ENCODE peak calls at places on chromosome 1, in ten cellular contexts. F is BJ, V is foreskin fibroblast, J is mesothelial cell of epicardium, B is AG09319, E is cardiac fibroblast, O is left ventricle myocardium inferior, A is transverse colon, G is endothelial cell of umbilical vein, Y is nephron progenitor cell. R is an unnamed sample.

GRCh38 chr1:53896673-53897229 is 2.8 kb downstream of the DIO1 start:
- DNase-seq in V (peak; percentile 91), J (no peak), F (peak; percentile 93), A (no peak), E (peak; percentile 74), B (peak; percentile 89), G (no peak), Y (no peak), O (no peak), R (peak; percentile 92)

GRCh38 chr1:84541679-84542078 is 32.6 kb downstream of the CTBS start:
- DNase-seq in Y (no peak), J (no peak), V (no peak), O (no peak), A (no peak), B (no peak), E (no peak), F (no peak), G (no peak), R (no peak)

GRCh38 chr1:9196129-9197040 is 38.2 kb upstream of the H6PD start:
- DNase-seq in J (no peak), B (no peak), Y (peak; percentile 72), E (peak; percentile 93), V (peak; percentile 83), A (peak; percentile 74), F (no peak), O (peak; percentile 63), G (peak; percentile 66), R (no peak)

GRCh38 chr1:6294080-6294867 is 33.4 kb upstream of the GPR153 start:
- DNase-seq in O (no peak), Y (no peak), A (no peak), J (no peak), V (no peak), B (no peak), F (no peak), G (no peak), E (no peak), R (no peak)

GRCh38 chr1:30318864-30319718 is 404.3 kb downstream of the MATN1 start:
- DNase-seq in J (no peak), F (no peak), G (no peak), B (no peak), E (no peak), A (no peak), O (no peak), Y (no peak), V (no peak), R (no peak)

GRCh38 chr1:203463469-203464062 is 12.0 kb upstream of the PRELP start:
- DNase-seq in B (no peak), O (no peak), E (peak; percentile 64), A (no peak), G (no peak), J (no peak), F (no peak), V (peak; percentile 77), Y (no peak), R (no peak)

GRCh38 chr1:184379111-184379752 is 7.6 kb upstream of the C1orf21 start:
- DNase-seq in O (no peak), V (peak; percentile 11), J (no peak), F (no peak), Y (no peak), A (no peak), G (no peak), B (no peak), E (no peak), R (no peak)

GRCh38 chr1:78586572-78586971 is 33.7 kb upstream of the IFI44L start:
- DNase-seq in A (no peak), F (peak; percentile 12), E (peak; percentile 17), G (no peak), O (no peak), V (peak; percentile 39), Y (no peak), J (no peak), B (no peak), R (peak; percentile 20)

GRCh38 chr1:47827032-47827585 is 170.1 kb downstream of the TRABD2B start:
- DNase-seq in J (no peak), Y (no peak), B (no peak), O (no peak), F (no peak), E (no peak), A (no peak), V (no peak), G (no peak), R (no peak)

GRCh38 chr1:209364716-209365115 is 218.8 kb upstream of the CAMK1G start:
- DNase-seq in G (no peak), J (no peak), F (no peak), A (no peak), E (no peak), Y (no peak), V (no peak), O (no peak), B (no peak), R (no peak)

GRCh38 chr1:21910528-21911204 is 26.4 kb downstream of the HSPG2 start:
- DNase-seq in F (no peak), Y (no peak), A (no peak), O (no peak), G (peak; percentile 59), J (no peak), V (no peak), B (no peak), E (no peak), R (no peak)

GRCh38 chr1:83704350-83704749 is 294.6 kb downstream of the TTLL7 start:
- DNase-seq in G (no peak), V (no peak), A (no peak), J (no peak), Y (no peak), E (no peak), O (no peak), F (no peak), B (no peak), R (no peak)

GRCh38 chr1:231037585-231038517 is 2.2 kb downstream of the FAM89A start:
- DNase-seq in J (no peak), A (no peak), V (no peak), G (no peak), F (no peak), O (no peak), E (peak; percentile 26), B (no peak), Y (no peak), R (no peak)

DNA sequence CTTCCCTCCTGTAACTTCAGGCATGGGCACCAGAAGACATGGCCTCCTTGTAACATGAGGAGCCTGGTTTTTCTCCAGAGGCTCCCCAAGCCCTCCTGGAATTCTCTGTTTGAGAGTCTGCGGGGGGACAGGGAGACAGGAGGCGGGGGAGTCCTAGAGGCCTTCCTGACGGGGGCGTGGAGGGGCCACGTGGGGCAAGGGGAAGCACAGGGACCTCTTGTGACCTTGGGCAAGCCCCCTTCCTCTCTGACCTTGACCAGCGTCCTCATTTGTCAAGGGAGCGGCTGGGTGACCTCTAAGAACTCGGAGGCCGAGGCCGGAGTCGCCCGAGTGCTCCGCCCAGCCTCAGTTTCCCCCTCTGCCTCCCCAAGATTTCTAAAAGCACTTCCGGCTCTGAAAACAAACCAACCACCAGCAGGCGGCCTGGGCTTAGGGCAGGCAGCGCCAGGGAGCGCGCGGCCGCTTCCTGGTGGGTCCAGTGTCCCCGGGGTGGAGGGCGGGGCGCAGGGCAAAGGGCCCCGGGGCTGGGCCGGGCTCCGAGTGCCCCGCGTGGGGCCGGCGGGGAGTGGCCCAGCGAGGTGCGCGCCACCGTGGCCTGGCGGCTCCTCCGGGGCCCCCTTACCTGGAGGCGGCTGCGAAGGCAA is 361 bp downstream of the TMCO4 start:
- DNase-seq in E (peak; percentile 61), O (peak; percentile 71), Y (peak; percentile 51), F (no peak), A (peak; percentile 90), J (no peak), G (peak; percentile 28), V (peak; percentile 71), B (peak; percentile 29), R (no peak)
- TF ChIP-seq CTCF in E (peak; percentile 37), O (peak; percentile 55), Y (peak; percentile 11), F (peak; percentile 54), A (peak; percentile 55), J (no peak), G (peak; percentile 43), V (peak; percentile 45), B (peak; percentile 43), R (peak; percentile 51)

DNA sequence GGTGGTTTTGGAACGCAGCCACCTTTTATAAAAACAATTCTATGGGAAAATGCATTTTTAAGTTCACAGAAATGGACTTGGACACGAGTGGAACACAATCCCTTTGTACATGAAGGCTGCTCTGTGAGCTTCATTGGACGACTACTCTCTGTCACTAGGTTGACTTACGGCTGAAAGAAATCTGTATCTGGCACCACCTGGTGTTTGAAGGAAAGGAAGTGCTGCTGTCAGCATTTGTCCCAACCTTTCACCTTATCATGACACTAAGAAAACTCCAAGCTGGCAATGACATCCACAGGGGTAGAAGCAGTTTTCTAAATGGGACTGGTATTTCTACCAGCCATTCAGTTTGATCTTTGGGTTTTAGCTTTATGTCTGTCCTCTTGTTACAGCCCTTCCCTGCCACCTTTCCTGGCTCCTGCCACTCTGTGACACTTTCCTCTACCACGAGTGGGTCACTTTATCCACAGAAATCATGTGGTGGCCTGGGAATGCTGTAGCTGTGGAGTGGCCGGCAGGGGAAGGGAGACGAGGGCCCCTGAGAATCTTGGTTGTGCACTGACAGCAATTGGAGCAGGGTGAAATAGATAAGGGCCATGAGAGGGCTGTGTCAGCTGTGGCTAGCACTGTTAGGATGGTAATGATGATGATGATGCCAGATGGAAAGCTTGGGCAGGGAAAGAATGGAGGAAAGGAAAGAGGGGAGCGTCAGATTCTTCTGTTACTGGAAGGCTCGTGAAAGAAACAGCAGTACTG is 85.2 kb downstream of the TBX19 start:
- DNase-seq in G (no peak), F (no peak), V (no peak), Y (no peak), O (no peak), E (no peak), B (no peak), J (no peak), A (no peak), R (no peak)
- TF ChIP-seq CTCF in G (no peak), F (no peak), V (no peak), Y (no peak), O (peak; percentile 38), E (no peak), B (no peak), J (no peak), A (peak; percentile 20), R (peak; percentile 48)

DNA sequence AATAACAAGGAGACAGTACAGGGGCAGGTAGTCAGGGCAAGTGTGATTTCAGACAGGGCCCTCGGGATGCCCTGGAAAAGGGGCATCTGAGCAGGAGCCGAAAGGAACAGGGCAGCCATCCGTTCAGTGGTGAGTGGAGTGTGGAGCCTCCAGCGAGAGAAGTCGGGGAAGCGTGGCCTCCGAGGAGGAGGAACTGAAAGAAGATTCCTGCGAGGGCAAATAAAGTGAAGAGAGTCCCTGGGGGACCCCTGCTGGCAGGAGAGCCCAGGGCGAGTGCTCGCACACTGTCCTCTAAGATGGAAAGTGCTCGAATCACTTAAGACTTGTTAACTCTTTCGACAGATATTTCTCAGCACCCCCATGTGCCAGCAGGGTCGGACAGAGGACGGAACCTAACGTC is 3.5 kb upstream of the UTS2 start:
- DNase-seq in G (no peak), V (no peak), Y (peak; percentile 34), A (no peak), E (peak; percentile 10), F (no peak), J (no peak), B (no peak), O (no peak), R (no peak)
- TF ChIP-seq CTCF in G (peak; percentile 18), V (peak; percentile 39), Y (no peak), A (no peak), E (no peak), F (no peak), J (no peak), B (peak; percentile 27), O (no peak), R (no peak)

DNA sequence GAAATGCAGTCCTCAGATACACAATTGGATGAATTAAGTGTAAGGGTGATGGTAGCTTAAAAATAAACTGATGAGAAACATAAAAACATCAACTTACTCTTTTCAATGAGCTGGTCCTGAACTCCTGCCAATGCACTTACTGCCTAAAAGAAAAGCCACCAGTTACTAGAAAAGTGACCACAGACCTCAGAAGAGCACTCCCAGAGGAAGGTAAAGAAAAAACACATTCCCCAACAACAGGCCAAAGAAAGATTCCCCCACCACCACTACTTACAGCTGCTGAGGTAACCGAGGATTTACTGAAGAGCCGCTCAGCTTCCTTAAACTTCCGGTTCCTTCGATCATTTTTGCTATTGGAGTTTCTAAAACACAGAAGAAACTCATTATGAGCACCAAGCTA is 5.4 kb downstream of the MEAF6 start:
- DNase-seq in B (no peak), F (no peak), A (no peak), O (no peak), G (no peak), V (peak; percentile 23), Y (no peak), E (no peak), J (no peak), R (no peak)
- TF ChIP-seq CTCF in B (no peak), F (peak; percentile 26), A (no peak), O (no peak), G (no peak), V (no peak), Y (no peak), E (peak; percentile 32), J (no peak), R (peak; percentile 34)